ENCODE peak calls at places on chromosomes 4 and X, in nine cellular contexts. Q is gastrocnemius medialis; M is CD4-positive, alpha-beta memory T cell; X is suprapubic skin; C is left ventricle myocardium inferior; A is uterus; W is transverse colon; V is OCI-LY7; I is testis. U is an unnamed sample. For H3K4me1, the result is how much of the 10 kb centered on the place peaks cover.

GRCh38 chr4:8069102-8069752 is 89.4 kb downstream of the ABLIM2 start:
- DNase-seq in Q (peak), M (no peak), X (no peak), C (no peak), A (no peak), W (no peak), V (no peak), I (no peak), U (no peak)

GRCh38 chrX:16665089-16665488 is 15.1 kb downstream of the S100G start:
- DNase-seq in Q (no peak), M (no peak), X (no peak), C (no peak), A (no peak), W (no peak), V (no peak), I (no peak), U (no peak)

GRCh38 chrX:49070988-49071387 is 2.8 kb downstream of the PRAF2 start:
- DNase-seq in Q (no peak), M (no peak), X (no peak), C (no peak), A (no peak), W (no peak), V (no peak), I (no peak), U (no peak)

GRCh38 chr4:23001478-23001877 is 308.7 kb downstream of the GBA3 start:
- DNase-seq in Q (no peak), M (no peak), X (no peak), C (no peak), A (no peak), W (no peak), V (no peak), I (peak), U (no peak)

GRCh38 chr4:51836531-51836930 is 6.4 kb upstream of the DCUN1D4 start:
- DNase-seq in Q (no peak), M (no peak), X (no peak), C (no peak), A (no peak), W (no peak), V (no peak), I (no peak), U (no peak)

GRCh38 chr4:81052119-81053068 is 21.9 kb downstream of the BMP3 start:
- DNase-seq in Q (peak), M (peak), X (no peak), C (no peak), A (no peak), W (peak), V (peak), I (peak), U (peak)

GRCh38 chr4:121789960-121790829 is 10.9 kb upstream of the EXOSC9 start:
- DNase-seq in Q (no peak), M (no peak), X (no peak), C (no peak), A (no peak), W (no peak), V (no peak), I (no peak), U (no peak)

GRCh38 chr4:127479031-127479622 is 153.6 kb upstream of the INTU start:
- DNase-seq in Q (no peak), M (no peak), X (no peak), C (no peak), A (no peak), W (no peak), V (peak), I (no peak), U (no peak)

GRCh38 chrX:24494544-24495113 is 29.5 kb downstream of the PDK3 start:
- DNase-seq in Q (no peak), M (no peak), X (no peak), C (no peak), A (no peak), W (peak), V (no peak), I (peak), U (no peak)

GRCh38 chr4:184097240-184097619 is 120.4 kb downstream of the ENPP6 start:
- DNase-seq in Q (peak), M (no peak), X (peak), C (peak), A (peak), W (peak), V (no peak), I (peak), U (peak)

GRCh38 chrX:32937043-32937442 is 274.3 kb downstream of the DMD start:
- DNase-seq in Q (no peak), M (no peak), X (no peak), C (no peak), A (no peak), W (no peak), V (no peak), I (no peak), U (no peak)

GRCh38 chr4:108360857-108361820 is 192.4 kb upstream of the LEF1 start:
- DNase-seq in Q (no peak), M (no peak), X (no peak), C (no peak), A (no peak), W (no peak), V (no peak), I (no peak), U (peak)

GRCh38 chr4:2786152-2786671 is 6.7 kb upstream of the SH3BP2 start:
- DNase-seq in Q (no peak), M (peak), X (peak), C (no peak), A (no peak), W (peak), V (no peak), I (no peak), U (no peak)
- H3K4me1 ChIP-seq in Q (under half), M (under half), X (under half), C (under half), A (under half), W (under half), V (under half), I (under half), U (under half)

GRCh38 chrX:15335135-15336022 is at the start of gene PIGA:
- DNase-seq in Q (peak), M (peak), X (peak), C (peak), A (peak), W (peak), V (peak), I (peak), U (peak)

GRCh38 chrX:15334561-15334960 is 762 bp downstream of the PIGA start:
- DNase-seq in Q (no peak), M (peak), X (no peak), C (no peak), A (no peak), W (no peak), V (peak), I (no peak), U (no peak)

GRCh38 chrX:15340867-15341266 is 5.5 kb upstream of the PIGA start:
- DNase-seq in Q (no peak), M (no peak), X (no peak), C (no peak), A (no peak), W (no peak), V (no peak), I (no peak), U (no peak)

DNA sequence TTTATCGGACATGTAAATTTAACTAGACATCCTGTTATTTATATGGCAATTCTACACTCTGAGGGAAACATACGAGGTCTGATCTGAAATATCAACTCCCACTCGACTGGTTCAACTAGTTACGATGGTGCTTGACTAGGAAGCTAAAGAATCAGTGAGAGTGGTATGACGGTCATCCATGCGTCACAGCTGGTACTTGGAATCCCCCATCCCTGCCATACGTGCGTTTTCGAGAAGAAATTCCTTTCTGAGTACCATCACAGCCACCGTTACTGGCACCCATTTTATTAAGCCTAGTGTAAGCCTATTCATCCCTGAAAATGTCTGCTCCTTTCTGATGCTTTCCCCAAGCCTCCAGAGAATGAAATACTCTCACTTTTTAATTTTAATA is 695 bp upstream of the PIGA start:
- DNase-seq in Q (no peak), M (peak), X (no peak), C (no peak), A (no peak), W (peak), V (peak), I (peak), U (no peak)
- H3K4me3 ChIP-seq in Q (peak), M (peak), X (peak), C (peak), A (peak), W (peak), V (peak), I (peak), U (peak)

GRCh38 chr4:147794787-147795413 is 63.0 kb downstream of the ARHGAP10 start:
- DNase-seq in Q (no peak), M (no peak), X (no peak), C (no peak), A (no peak), W (no peak), V (no peak), I (no peak), U (no peak)
- H3K27ac ChIP-seq in Q (no peak), M (no peak), X (no peak), C (peak), A (no peak), W (no peak), V (no peak), I (no peak), U (no peak)

GRCh38 chrX:153968754-153969124 is 2.9 kb downstream of the HCFC1 start:
- DNase-seq in Q (peak), M (peak), X (no peak), C (no peak), A (no peak), W (peak), V (peak), I (no peak), U (no peak)

GRCh38 chrX:153971124-153971631 is 440 bp downstream of the HCFC1 start:
- DNase-seq in Q (peak), M (peak), X (peak), C (peak), A (peak), W (peak), V (peak), I (peak), U (peak)

GRCh38 chrX:153969125-153969903 is 2.3 kb downstream of the HCFC1 start:
- DNase-seq in Q (no peak), M (no peak), X (no peak), C (no peak), A (no peak), W (no peak), V (peak), I (no peak), U (no peak)

GRCh38 chrX:153970398-153971123 is 1.1 kb downstream of the HCFC1 start:
- DNase-seq in Q (no peak), M (peak), X (no peak), C (no peak), A (peak), W (no peak), V (peak), I (peak), U (peak)

GRCh38 chrX:153969904-153970397 is 1.7 kb downstream of the HCFC1 start:
- DNase-seq in Q (no peak), M (no peak), X (no peak), C (no peak), A (peak), W (no peak), V (peak), I (peak), U (no peak)
- H3K4me1 ChIP-seq in Q (under half), M (half or more), X (half or more), C (half or more), A (under half), W (half or more), V (under half), I (under half), U (half or more)

GRCh38 chr4:140757220-140757607 is 1.0 kb upstream of the TBC1D9 start:
- DNase-seq in Q (no peak), M (no peak), X (no peak), C (no peak), A (no peak), W (no peak), V (no peak), I (no peak), U (no peak)
- H3K4me3 ChIP-seq in Q (peak), M (no peak), X (peak), C (peak), A (peak), W (peak), V (peak), I (peak), U (peak)

DNA sequence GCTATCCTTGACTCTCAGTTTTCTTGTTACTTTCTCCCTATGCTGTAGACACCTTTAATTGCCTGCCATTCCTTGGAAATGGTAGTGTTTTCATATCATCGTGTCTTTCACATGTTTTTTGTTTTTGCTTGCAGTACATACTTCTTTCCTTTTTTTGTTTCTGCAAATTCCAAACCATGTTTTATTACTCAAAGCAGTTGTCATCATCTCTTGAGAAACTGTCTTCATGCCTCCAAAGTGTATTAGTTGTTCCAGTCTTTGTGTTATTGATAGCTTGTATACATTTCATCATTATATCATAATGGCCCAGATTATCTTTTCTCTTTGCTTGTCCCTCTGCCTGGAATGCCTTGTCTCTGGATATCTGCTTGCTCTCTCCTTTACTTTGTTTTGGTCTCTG is 57.1 kb downstream of the PDLIM5 start:
- DNase-seq in Q (no peak), M (no peak), X (no peak), C (no peak), A (no peak), W (no peak), V (no peak), I (no peak), U (no peak)
- H3K27ac ChIP-seq in Q (peak), M (no peak), X (peak), C (peak), A (peak), W (peak), V (no peak), I (no peak), U (no peak)

DNA sequence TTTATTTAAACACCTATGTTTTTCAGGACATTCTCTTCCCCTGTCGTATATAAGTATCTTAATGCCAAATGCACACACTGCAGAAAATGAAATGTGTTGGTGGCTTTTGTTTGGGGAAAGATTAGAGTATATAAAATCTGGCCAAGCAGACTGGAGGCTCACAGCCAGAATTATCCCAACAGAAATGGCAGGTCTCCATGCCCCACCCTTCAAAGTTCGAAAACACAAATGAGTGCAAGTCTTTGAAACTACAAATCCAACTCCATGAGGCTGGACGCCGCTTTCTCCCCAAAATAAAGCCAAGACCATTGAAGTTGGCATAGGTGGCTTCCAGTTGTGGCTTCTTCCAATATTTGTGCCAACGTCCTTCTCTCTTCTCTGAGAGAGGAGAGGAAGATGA is 72.0 kb downstream of the APBB2 start:
- DNase-seq in Q (peak), M (no peak), X (no peak), C (peak), A (peak), W (no peak), V (no peak), I (peak), U (no peak)
- H3K4me1 ChIP-seq in Q (half or more), M (under half), X (half or more), C (half or more), A (under half), W (under half), V (under half), I (under half), U (half or more)

GRCh38 chrX:134373736-134374135 is 86.2 kb upstream of the HPRT1 start:
- DNase-seq in Q (no peak), M (no peak), X (no peak), C (no peak), A (no peak), W (no peak), V (no peak), I (no peak), U (no peak)

GRCh38 chrX:134371133-134371532 is 88.8 kb upstream of the HPRT1 start:
- DNase-seq in Q (no peak), M (no peak), X (no peak), C (no peak), A (no peak), W (no peak), V (no peak), I (no peak), U (no peak)

GRCh38 chrX:134375691-134376090 is 84.3 kb upstream of the HPRT1 start:
- DNase-seq in Q (no peak), M (no peak), X (no peak), C (no peak), A (no peak), W (no peak), V (no peak), I (no peak), U (no peak)

GRCh38 chrX:134374910-134375309 is 85.1 kb upstream of the HPRT1 start:
- DNase-seq in Q (no peak), M (no peak), X (no peak), C (no peak), A (no peak), W (no peak), V (no peak), I (no peak), U (no peak)

DNA sequence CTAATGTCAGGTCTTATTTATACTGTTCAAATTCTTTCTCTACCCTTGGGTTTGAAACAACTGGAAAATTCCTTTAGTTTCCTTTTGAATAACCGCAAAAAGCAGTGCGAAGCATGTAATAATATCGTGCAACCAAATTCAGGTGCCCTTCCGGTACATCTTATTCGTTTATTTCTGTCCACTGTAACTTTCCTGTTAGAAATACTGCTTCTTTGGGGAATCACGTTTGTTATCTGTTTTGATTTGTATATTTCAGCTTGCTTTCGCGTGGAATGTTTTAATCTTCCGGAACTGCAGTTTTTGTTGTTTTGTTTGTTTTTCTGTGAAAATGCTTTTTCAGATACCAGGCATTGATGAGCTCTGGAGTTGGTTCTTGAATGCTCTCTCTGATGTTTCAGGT is 85.7 kb upstream of the HPRT1 start:
- DNase-seq in Q (no peak), M (peak), X (no peak), C (no peak), A (no peak), W (no peak), V (peak), I (no peak), U (no peak)
- H3K4me3 ChIP-seq in Q (peak), M (peak), X (peak), C (peak), A (peak), W (peak), V (peak), I (peak), U (peak)

GRCh38 chr4:123922847-123923246 is 526.3 kb downstream of the SPRY1 start:
- DNase-seq in Q (no peak), M (no peak), X (no peak), C (no peak), A (no peak), W (no peak), V (no peak), I (no peak), U (no peak)
- H3K27ac ChIP-seq in Q (no peak), M (no peak), X (no peak), C (peak), A (no peak), W (no peak), V (no peak), I (no peak), U (peak)

U was measured in heart right ventricle.